ENCODE peak calls at places on chromosomes 7 and 10, in five cellular contexts. I, R, U, S and D are unnamed samples.

GRCh38 chr7:24580283-24580946 is 7.2 kb downstream of the PALS2 start:
- DNase-seq in R (no peak), I (no peak), U (no peak), S (no peak), D (no peak)

GRCh38 chr7:50788393-50788792 is 5.7 kb upstream of the GRB10 start:
- DNase-seq in S (no peak), U (no peak), I (no peak), R (no peak), D (no peak)

GRCh38 chr7:44983742-44984477 is 5.1 kb upstream of the MYO1G start:
- DNase-seq in I (no peak), U (no peak), S (no peak), R (no peak), D (no peak)

GRCh38 chr10:27865221-27865635 is 119.6 kb upstream of the MKX start:
- DNase-seq in U (no peak), S (no peak), R (no peak), I (peak; percentile 41), D (no peak)

GRCh38 chr7:149196151-149196704 is 882 bp downstream of the ZNF282 start:
- DNase-seq in S (peak; percentile 12), R (no peak), U (peak; percentile 20), I (no peak), D (no peak)

GRCh38 chr10:14244801-14245211 is 85.9 kb downstream of the FRMD4A start:
- DNase-seq in I (no peak), U (no peak), S (no peak), R (no peak), D (no peak)

GRCh38 chr10:132183046-132183445 is 3.7 kb upstream of the DPYSL4 start:
- DNase-seq in R (no peak), U (no peak), S (peak; percentile 35), I (no peak), D (no peak)

GRCh38 chr7:8217200-8218068 is 44.5 kb downstream of the ICA1 start:
- DNase-seq in I (no peak), R (peak; percentile 63), S (no peak), U (peak; percentile 76), D (no peak)

GRCh38 chr10:78650122-78650521 is 418.6 kb upstream of the ZMIZ1 start:
- DNase-seq in S (no peak), R (no peak), U (no peak), I (no peak), D (no peak)

GRCh38 chr7:50314778-50315177 is 10.3 kb downstream of the IKZF1 start:
- DNase-seq in S (no peak), R (no peak), I (no peak), U (no peak), D (no peak)

GRCh38 chr7:79741684-79742083 is 288.2 kb upstream of the MAGI2 start:
- DNase-seq in I (no peak), S (no peak), R (no peak), U (no peak), D (no peak)